ENCODE peak calls at places on chromosomes 16 and 17, in six cellular contexts. D, Z, I, M, E and C are unnamed samples.

GRCh38 chr16:29645699-29646187 is 17.3 kb upstream of the SPN start:
- DNase-seq in D (peak), Z (no peak), I (no peak), M (no peak), E (no peak), C (no peak)

GRCh38 chr17:67105213-67105612 is 60.9 kb downstream of the CACNG1 start:
- DNase-seq in D (peak), Z (no peak), I (no peak), M (no peak), E (no peak), C (no peak)

GRCh38 chr17:49741692-49742076 is 22.2 kb downstream of the FAM117A start:
- DNase-seq in D (no peak), Z (no peak), I (no peak), M (no peak), E (no peak), C (no peak)

GRCh38 chr17:77849203-77849602 is 109.3 kb upstream of the TNRC6C start:
- DNase-seq in D (no peak), Z (no peak), I (no peak), M (no peak), E (no peak), C (no peak)

GRCh38 chr17:11986179-11986938 is 10.9 kb downstream of the ZNF18 start:
- DNase-seq in D (peak), Z (no peak), I (no peak), M (no peak), E (no peak), C (no peak)

GRCh38 chr17:27986805-27987684 is 55.4 kb upstream of the NLK start:
- DNase-seq in D (peak), Z (no peak), I (no peak), M (no peak), E (no peak), C (no peak)

GRCh38 chr16:50696126-50696525 is 2.7 kb downstream of the NOD2 start:
- DNase-seq in D (no peak), Z (no peak), I (no peak), M (no peak), E (no peak), C (no peak)

GRCh38 chr16:50368410-50369132 is at the start of gene BRD7:
- DNase-seq in D (peak), Z (peak), I (peak), M (peak), E (peak), C (peak)

GRCh38 chr17:6830383-6830986 is 1.0 kb downstream of the TEKT1 start:
- DNase-seq in D (no peak), Z (no peak), I (no peak), M (no peak), E (no peak), C (no peak)

GRCh38 chr16:67264277-67264676 is 15.1 kb upstream of the PLEKHG4 start:
- DNase-seq in D (no peak), Z (no peak), I (no peak), M (no peak), E (no peak), C (no peak)

GRCh38 chr17:66533572-66533971 is 231.2 kb downstream of the PRKCA start:
- DNase-seq in D (peak), Z (no peak), I (peak), M (no peak), E (no peak), C (peak)

GRCh38 chr16:29876578-29877249 is 13.7 kb upstream of the CDIPT start:
- DNase-seq in D (no peak), Z (no peak), I (no peak), M (no peak), E (no peak), C (no peak)

GRCh38 chr17:29331330-29331729 is 37.4 kb upstream of the NUFIP2 start:
- DNase-seq in D (no peak), Z (no peak), I (no peak), M (no peak), E (no peak), C (no peak)

GRCh38 chr16:4261557-4262172 is 11.2 kb downstream of the TFAP4 start:
- DNase-seq in D (no peak), Z (no peak), I (peak), M (peak), E (no peak), C (peak)

GRCh38 chr17:50944902-50945720 is 79.0 kb upstream of the TOB1 start:
- DNase-seq in D (no peak), Z (no peak), I (no peak), M (no peak), E (no peak), C (no peak)

GRCh38 chr17:28878158-28878910 is 19.2 kb downstream of the FLOT2 start:
- DNase-seq in D (no peak), Z (no peak), I (no peak), M (no peak), E (no peak), C (no peak)

GRCh38 chr17:74433421-74434121 is 1.7 kb downstream of the GPRC5C start:
- DNase-seq in D (no peak), Z (no peak), I (no peak), M (no peak), E (no peak), C (no peak)

GRCh38 chr17:19354123-19354522 is 8.4 kb downstream of the B9D1 start:
- DNase-seq in D (peak), Z (peak), I (no peak), M (no peak), E (no peak), C (no peak)

GRCh38 chr16:47613251-47613650 is 152.1 kb downstream of the PHKB start:
- DNase-seq in D (no peak), Z (no peak), I (no peak), M (no peak), E (no peak), C (no peak)

GRCh38 chr17:76569607-76570279 is 15.9 kb downstream of the ST6GALNAC2 start:
- DNase-seq in D (no peak), Z (peak), I (no peak), M (no peak), E (peak), C (peak)

GRCh38 chr16:60922920-60923319 is 1113.3 kb downstream of the CDH8 start:
- DNase-seq in D (no peak), Z (no peak), I (no peak), M (no peak), E (no peak), C (no peak)

GRCh38 chr17:21467196-21467595 is 91.0 kb downstream of the KCNJ12 start:
- DNase-seq in D (no peak), Z (no peak), I (no peak), M (no peak), E (no peak), C (no peak)

GRCh38 chr17:45319239-45319703 is 2.5 kb upstream of the MAP3K14 start:
- DNase-seq in D (peak), Z (peak), I (no peak), M (no peak), E (no peak), C (no peak)

GRCh38 chr17:49512296-49513043 is 17.4 kb downstream of the NGFR start:
- DNase-seq in D (no peak), Z (no peak), I (no peak), M (no peak), E (no peak), C (no peak)